ENCODE peak calls at places on chromosomes 6 and 20, in nine cellular contexts. O is H1, P is dorsolateral prefrontal cortex, Q is heart right ventricle, D is A549, U is BJ, N is ovary, X is foreskin fibroblast, L is AG04450. E is an unnamed sample.

GRCh38 chr6:168157272-168158007 is 78.4 kb upstream of the FRMD1 start:
- DNase-seq in O (peak; percentile 52), P (no peak), Q (no peak), D (peak; percentile 42), U (peak; percentile 69), N (no peak), X (peak; percentile 67), L (peak; percentile 15), E (peak; percentile 81)

GRCh38 chr6:54624779-54625178 is 221.8 kb upstream of the FAM83B start:
- DNase-seq in O (no peak), P (no peak), Q (no peak), D (no peak), U (no peak), N (no peak), X (no peak), L (peak; percentile 26), E (peak; percentile 28)

GRCh38 chr6:81589465-81590313 is 162.8 kb downstream of the TENT5A start:
- DNase-seq in O (no peak), P (no peak), Q (peak; percentile 12), D (no peak), U (no peak), N (no peak), X (no peak), L (no peak), E (peak; percentile 12)

GRCh38 chr6:56655996-56656395 is 13.3 kb upstream of the DST start:
- DNase-seq in O (no peak), P (no peak), Q (no peak), D (no peak), U (no peak), N (no peak), X (no peak), L (no peak), E (no peak)

GRCh38 chr6:6461138-6461537 is 127.4 kb upstream of the LY86 start:
- DNase-seq in O (no peak), P (no peak), Q (no peak), D (no peak), U (no peak), N (no peak), X (no peak), L (no peak), E (no peak)

GRCh38 chr6:121334299-121335104 is at the start of gene TBC1D32:
- DNase-seq in O (peak; percentile 94), P (peak; percentile 88), Q (peak; percentile 94), D (peak; percentile 88), U (peak; percentile 49), N (peak; percentile 96), X (peak; percentile 90), L (peak; percentile 78), E (peak; percentile 94)

GRCh38 chr20:2357114-2357513 is 23.6 kb upstream of the TGM6 start:
- DNase-seq in O (no peak), P (no peak), Q (no peak), D (no peak), U (no peak), N (no peak), X (no peak), L (no peak), E (no peak)

GRCh38 chr20:50379049-50379990 is 130.9 kb upstream of the PTPN1 start:
- DNase-seq in O (no peak), P (no peak), Q (peak; percentile 89), D (no peak), U (peak; percentile 74), N (peak; percentile 92), X (peak; percentile 92), L (peak; percentile 46), E (peak; percentile 81)

GRCh38 chr6:130537447-130537846 is 171.6 kb downstream of the TMEM200A start:
- DNase-seq in O (no peak), P (no peak), Q (no peak), D (no peak), U (no peak), N (no peak), X (no peak), L (no peak), E (no peak)

GRCh38 chr20:10312111-10312510 is 93.5 kb downstream of the SNAP25 start:
- DNase-seq in O (no peak), P (no peak), Q (no peak), D (no peak), U (no peak), N (no peak), X (peak; percentile 79), L (no peak), E (no peak)

GRCh38 chr6:105326216-105326615 is 76.7 kb downstream of the PREP start:
- DNase-seq in O (no peak), P (no peak), Q (no peak), D (no peak), U (peak; percentile 26), N (no peak), X (peak; percentile 79), L (no peak), E (peak; percentile 88)

GRCh38 chr20:15902493-15902892 is 670.8 kb downstream of the KIF16B start:
- DNase-seq in O (peak; percentile 59), P (no peak), Q (no peak), D (peak; percentile 44), U (no peak), N (no peak), X (no peak), L (no peak), E (no peak)

GRCh38 chr6:110034637-110035096 is 56.6 kb downstream of the GPR6 start:
- DNase-seq in O (no peak), P (no peak), Q (no peak), D (no peak), U (no peak), N (no peak), X (no peak), L (no peak), E (no peak)

GRCh38 chr20:39082686-39083085 is 120.5 kb downstream of the DHX35 start:
- DNase-seq in O (no peak), P (no peak), Q (no peak), D (no peak), U (no peak), N (no peak), X (no peak), L (no peak), E (no peak)

GRCh38 chr20:24431650-24432049 is 37.8 kb upstream of the SYNDIG1 start:
- DNase-seq in O (no peak), P (no peak), Q (no peak), D (no peak), U (no peak), N (no peak), X (no peak), L (no peak), E (no peak)

GRCh38 chr20:24437322-24438090 is 31.9 kb upstream of the SYNDIG1 start:
- DNase-seq in O (no peak), P (no peak), Q (no peak), D (no peak), U (no peak), N (no peak), X (no peak), L (no peak), E (no peak)

DNA sequence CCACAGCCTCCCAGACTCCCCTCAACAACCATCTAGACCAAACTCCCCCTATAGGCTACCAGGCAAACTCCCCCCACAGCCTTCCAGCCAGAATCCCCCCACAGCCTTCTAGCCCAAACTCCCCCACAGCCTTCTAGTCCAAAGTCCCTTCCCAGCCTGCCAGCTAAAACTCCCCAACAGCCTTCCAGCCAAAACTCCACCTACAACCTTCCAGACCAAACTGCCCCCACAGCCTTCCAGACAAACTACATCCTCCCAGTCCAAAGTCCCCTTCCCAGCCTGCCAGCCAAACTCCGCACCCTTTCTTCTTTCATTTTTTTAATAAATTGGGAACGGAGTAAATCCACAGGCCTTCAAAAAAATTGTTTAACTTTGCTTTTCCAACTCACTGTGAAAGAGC is 37.4 kb upstream of the SYNDIG1 start:
- DNase-seq in O (no peak), P (no peak), Q (no peak), D (peak; percentile 39), U (no peak), N (no peak), X (no peak), L (no peak), E (no peak)
- TF ChIP-seq CTCF in O (peak; percentile 33), P (no peak), Q (no peak), D (no peak), U (no peak), N (no peak), X (no peak), L (no peak), E (no peak)

GRCh38 chr6:118577972-118578371 is 29.9 kb downstream of the PLN start:
- DNase-seq in O (no peak), P (no peak), Q (no peak), D (no peak), U (no peak), N (no peak), X (no peak), L (no peak), E (no peak)

GRCh38 chr6:118580585-118581419 is 32.7 kb downstream of the PLN start:
- DNase-seq in O (no peak), P (peak; percentile 7), Q (no peak), D (peak; percentile 53), U (no peak), N (no peak), X (peak; percentile 61), L (peak; percentile 30), E (peak; percentile 94)

GRCh38 chr6:118581489-118581959 is 33.4 kb downstream of the PLN start:
- DNase-seq in O (no peak), P (no peak), Q (no peak), D (no peak), U (peak; percentile 28), N (no peak), X (peak; percentile 72), L (no peak), E (peak; percentile 83)

GRCh38 chr6:118578617-118579016 is 30.5 kb downstream of the PLN start:
- DNase-seq in O (no peak), P (no peak), Q (no peak), D (no peak), U (no peak), N (no peak), X (no peak), L (no peak), E (no peak)

DNA sequence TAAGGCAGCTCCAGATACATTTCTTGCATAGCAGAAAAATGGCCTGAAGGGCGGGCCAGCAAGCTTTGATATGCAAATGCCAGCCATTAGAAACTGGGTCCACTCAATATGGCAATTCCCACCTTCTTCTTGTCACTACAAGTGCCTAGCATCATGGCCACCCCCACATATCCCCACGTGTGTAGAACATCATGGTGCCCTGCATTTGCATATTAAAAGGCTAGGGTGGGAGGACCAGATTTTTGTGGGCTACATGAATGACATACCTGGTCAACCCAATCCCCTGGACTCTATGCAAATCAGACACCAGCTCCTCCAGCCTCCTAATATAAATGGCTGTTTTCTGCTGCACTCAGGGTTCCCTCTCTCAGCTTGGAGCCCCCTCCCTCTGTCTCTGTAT is 31.7 kb downstream of the PLN start:
- DNase-seq in O (no peak), P (no peak), Q (no peak), D (no peak), U (no peak), N (no peak), X (no peak), L (no peak), E (no peak)
- H3K4me3 ChIP-seq in O (no peak overlapping the region), P (no peak overlapping the region), Q (no peak overlapping the region), D (no peak overlapping the region), U (no peak overlapping the region), N (no peak overlapping the region), X (no peak overlapping the region), L (no peak overlapping the region), E (no peak overlapping the region)

GRCh38 chr6:52135217-52135616 is 47.8 kb upstream of the PKHD1 start:
- DNase-seq in O (no peak), P (no peak), Q (no peak), D (no peak), U (no peak), N (no peak), X (no peak), L (no peak), E (no peak)
- TF ChIP-seq CTCF in O (no peak), P (no peak), Q (no peak), D (no peak), U (no peak), N (no peak), X (no peak), L (no peak), E (no peak)

GRCh38 chr6:1315560-1316386 is 3.9 kb downstream of the FOXQ1 start:
- DNase-seq in O (no peak), P (no peak), Q (no peak), D (no peak), U (no peak), N (no peak), X (no peak), L (no peak), E (no peak)
- H3K4me3 ChIP-seq in O (no peak overlapping the region), P (peak overlapping the region; percentile 51), Q (peak overlapping the region; percentile 52), D (peak overlapping the region; percentile 41), U (peak overlapping the region; percentile 50), N (peak overlapping the region; percentile 31), X (peak overlapping the region; percentile 68), L (peak overlapping the region; percentile 59), E (peak overlapping the region; percentile 58)